ENCODE peak calls at places on chromosome 14, in four cellular contexts. One of them, this sample, is unnamed.

GRCh38 chr14:37150414-37150813 is 22.0 kb downstream of the SLC25A21 start:
- DNase-seq in T-helper 1 cell: no peak
- DNase-seq in activated T-cell treated with anti-CD3 and anti-CD28 coated beads, Interleukin-2, amount 50 U/mL, for 24 hours: no peak
- DNase-seq in nucleus accumbens: no peak
- DNase-seq in this sample: no peak

GRCh38 chr14:49897965-49898364 is 5.1 kb downstream of the ARF6 start:
- DNase-seq in T-helper 1 cell: no peak
- DNase-seq in activated T-cell treated with anti-CD3 and anti-CD28 coated beads, Interleukin-2, amount 50 U/mL, for 24 hours: no peak
- DNase-seq in nucleus accumbens: no peak
- DNase-seq in this sample: no peak

GRCh38 chr14:52370406-52370911 is 56.3 kb downstream of the PTGER2 start:
- DNase-seq in T-helper 1 cell: no peak
- DNase-seq in activated T-cell treated with anti-CD3 and anti-CD28 coated beads, Interleukin-2, amount 50 U/mL, for 24 hours: no peak
- DNase-seq in nucleus accumbens: no peak
- DNase-seq in this sample: no peak

GRCh38 chr14:35689000-35689460 is 120.1 kb downstream of the RALGAPA1 start:
- DNase-seq in T-helper 1 cell: no peak
- DNase-seq in activated T-cell treated with anti-CD3 and anti-CD28 coated beads, Interleukin-2, amount 50 U/mL, for 24 hours: no peak
- DNase-seq in nucleus accumbens: no peak
- DNase-seq in this sample: no peak

GRCh38 chr14:36938678-36939077 is 233.7 kb downstream of the SLC25A21 start:
- DNase-seq in T-helper 1 cell: no peak
- DNase-seq in activated T-cell treated with anti-CD3 and anti-CD28 coated beads, Interleukin-2, amount 50 U/mL, for 24 hours: no peak
- DNase-seq in nucleus accumbens: no peak
- DNase-seq in this sample: no peak

GRCh38 chr14:101953151-101953550 is 11.2 kb upstream of the DYNC1H1 start:
- DNase-seq in T-helper 1 cell: no peak
- DNase-seq in activated T-cell treated with anti-CD3 and anti-CD28 coated beads, Interleukin-2, amount 50 U/mL, for 24 hours: no peak
- DNase-seq in nucleus accumbens: no peak
- DNase-seq in this sample: no peak

GRCh38 chr14:102317564-102318248 is 1.8 kb upstream of the ZNF839 start:
- DNase-seq in T-helper 1 cell: peak
- DNase-seq in activated T-cell treated with anti-CD3 and anti-CD28 coated beads, Interleukin-2, amount 50 U/mL, for 24 hours: no peak
- DNase-seq in nucleus accumbens: no peak
- DNase-seq in this sample: peak

GRCh38 chr14:36013483-36013882 is 163.0 kb downstream of the PTCSC3 start:
- DNase-seq in T-helper 1 cell: no peak
- DNase-seq in activated T-cell treated with anti-CD3 and anti-CD28 coated beads, Interleukin-2, amount 50 U/mL, for 24 hours: no peak
- DNase-seq in nucleus accumbens: no peak
- DNase-seq in this sample: no peak

GRCh38 chr14:36856095-36856878 is 194.6 kb downstream of the PAX9 start:
- DNase-seq in T-helper 1 cell: no peak
- DNase-seq in activated T-cell treated with anti-CD3 and anti-CD28 coated beads, Interleukin-2, amount 50 U/mL, for 24 hours: no peak
- DNase-seq in nucleus accumbens: no peak
- DNase-seq in this sample: no peak

GRCh38 chr14:97028382-97028781 is 231.2 kb downstream of the VRK1 start:
- DNase-seq in T-helper 1 cell: no peak
- DNase-seq in activated T-cell treated with anti-CD3 and anti-CD28 coated beads, Interleukin-2, amount 50 U/mL, for 24 hours: no peak
- DNase-seq in nucleus accumbens: no peak
- DNase-seq in this sample: no peak

GRCh38 chr14:42673963-42674362 is 1067.3 kb downstream of the LRFN5 start:
- DNase-seq in T-helper 1 cell: no peak
- DNase-seq in activated T-cell treated with anti-CD3 and anti-CD28 coated beads, Interleukin-2, amount 50 U/mL, for 24 hours: no peak
- DNase-seq in nucleus accumbens: no peak
- DNase-seq in this sample: no peak

GRCh38 chr14:53927171-53927570 is 29.5 kb downstream of the BMP4 start:
- DNase-seq in T-helper 1 cell: no peak
- DNase-seq in activated T-cell treated with anti-CD3 and anti-CD28 coated beads, Interleukin-2, amount 50 U/mL, for 24 hours: no peak
- DNase-seq in nucleus accumbens: no peak
- DNase-seq in this sample: no peak

GRCh38 chr14:77065851-77066554 is 32.1 kb upstream of the CIPC start:
- DNase-seq in T-helper 1 cell: no peak
- DNase-seq in activated T-cell treated with anti-CD3 and anti-CD28 coated beads, Interleukin-2, amount 50 U/mL, for 24 hours: no peak
- DNase-seq in nucleus accumbens: no peak
- DNase-seq in this sample: no peak

GRCh38 chr14:51318777-51319176 is 78.7 kb downstream of the TMX1 start:
- DNase-seq in T-helper 1 cell: no peak
- DNase-seq in activated T-cell treated with anti-CD3 and anti-CD28 coated beads, Interleukin-2, amount 50 U/mL, for 24 hours: no peak
- DNase-seq in nucleus accumbens: no peak
- DNase-seq in this sample: no peak

GRCh38 chr14:93011650-93012317 is 88.8 kb downstream of the CHGA start:
- DNase-seq in T-helper 1 cell: no peak
- DNase-seq in activated T-cell treated with anti-CD3 and anti-CD28 coated beads, Interleukin-2, amount 50 U/mL, for 24 hours: no peak
- DNase-seq in nucleus accumbens: peak
- DNase-seq in this sample: no peak

GRCh38 chr14:24997335-24997734 is 52.6 kb downstream of the STXBP6 start:
- DNase-seq in T-helper 1 cell: no peak
- DNase-seq in activated T-cell treated with anti-CD3 and anti-CD28 coated beads, Interleukin-2, amount 50 U/mL, for 24 hours: no peak
- DNase-seq in nucleus accumbens: no peak
- DNase-seq in this sample: no peak

GRCh38 chr14:83556746-83557460 is 1973.0 kb upstream of the FLRT2 start:
- DNase-seq in T-helper 1 cell: no peak
- DNase-seq in activated T-cell treated with anti-CD3 and anti-CD28 coated beads, Interleukin-2, amount 50 U/mL, for 24 hours: no peak
- DNase-seq in nucleus accumbens: no peak
- DNase-seq in this sample: no peak

GRCh38 chr14:48398675-48399282 is 723.4 kb upstream of the MDGA2 start:
- DNase-seq in T-helper 1 cell: no peak
- DNase-seq in activated T-cell treated with anti-CD3 and anti-CD28 coated beads, Interleukin-2, amount 50 U/mL, for 24 hours: no peak
- DNase-seq in nucleus accumbens: no peak
- DNase-seq in this sample: no peak

GRCh38 chr14:20657216-20658211 is 16.0 kb upstream of the OR6S1 start:
- DNase-seq in T-helper 1 cell: peak
- DNase-seq in activated T-cell treated with anti-CD3 and anti-CD28 coated beads, Interleukin-2, amount 50 U/mL, for 24 hours: no peak
- DNase-seq in nucleus accumbens: no peak
- DNase-seq in this sample: no peak

GRCh38 chr14:77131206-77131605 is 10.4 kb downstream of the ZDHHC22 start:
- DNase-seq in T-helper 1 cell: no peak
- DNase-seq in activated T-cell treated with anti-CD3 and anti-CD28 coated beads, Interleukin-2, amount 50 U/mL, for 24 hours: no peak
- DNase-seq in nucleus accumbens: no peak
- DNase-seq in this sample: no peak

GRCh38 chr14:37443461-37443860 is 151.6 kb downstream of the FOXA1 start:
- DNase-seq in T-helper 1 cell: no peak
- DNase-seq in activated T-cell treated with anti-CD3 and anti-CD28 coated beads, Interleukin-2, amount 50 U/mL, for 24 hours: no peak
- DNase-seq in nucleus accumbens: no peak
- DNase-seq in this sample: no peak

GRCh38 chr14:92515510-92516343 is 2.1 kb downstream of the RIN3 start:
- DNase-seq in T-helper 1 cell: no peak
- DNase-seq in activated T-cell treated with anti-CD3 and anti-CD28 coated beads, Interleukin-2, amount 50 U/mL, for 24 hours: no peak
- DNase-seq in nucleus accumbens: no peak
- DNase-seq in this sample: no peak

GRCh38 chr14:70934502-70935134 is 27.4 kb downstream of the PCNX1 start:
- DNase-seq in T-helper 1 cell: no peak
- DNase-seq in activated T-cell treated with anti-CD3 and anti-CD28 coated beads, Interleukin-2, amount 50 U/mL, for 24 hours: no peak
- DNase-seq in nucleus accumbens: no peak
- DNase-seq in this sample: no peak

GRCh38 chr14:65038966-65039365 is 52.3 kb downstream of the FNTB start:
- DNase-seq in T-helper 1 cell: no peak
- DNase-seq in activated T-cell treated with anti-CD3 and anti-CD28 coated beads, Interleukin-2, amount 50 U/mL, for 24 hours: no peak
- DNase-seq in nucleus accumbens: no peak
- DNase-seq in this sample: no peak

GRCh38 chr14:64098120-64098519 is 196.1 kb downstream of the ESR2 start:
- DNase-seq in T-helper 1 cell: no peak
- DNase-seq in activated T-cell treated with anti-CD3 and anti-CD28 coated beads, Interleukin-2, amount 50 U/mL, for 24 hours: no peak
- DNase-seq in nucleus accumbens: no peak
- DNase-seq in this sample: no peak

GRCh38 chr14:31933716-31934115 is 143.4 kb upstream of the ARHGAP5 start:
- DNase-seq in T-helper 1 cell: no peak
- DNase-seq in activated T-cell treated with anti-CD3 and anti-CD28 coated beads, Interleukin-2, amount 50 U/mL, for 24 hours: no peak
- DNase-seq in nucleus accumbens: no peak
- DNase-seq in this sample: no peak

This sample was measured in naive thymus-derived CD8-positive, alpha-beta T cell.